ENCODE peak calls at places on chromosomes 11 and 22, in four cellular contexts. I, N, Q and G are unnamed samples.

GRCh38 chr11:117823294-117823940 is 1.1 kb downstream of the FXYD2 start:
- DNase-seq in Q (peak), N (no peak), I (no peak), G (no peak)

GRCh38 chr22:19040581-19041402 is 81.4 kb downstream of the DGCR2 start:
- DNase-seq in Q (no peak), I (no peak), N (no peak), G (no peak)

GRCh38 chr11:82229346-82229745 is 504.3 kb downstream of the FAM181B start:
- DNase-seq in I (peak), N (no peak), Q (peak), G (no peak)

GRCh38 chr22:38872831-38873248 is 824 bp upstream of the CBX6 start:
- DNase-seq in I (peak), N (peak), Q (no peak), G (peak)

GRCh38 chr11:120956710-120957500 is 67.0 kb upstream of the TBCEL start:
- DNase-seq in Q (peak), N (no peak), I (peak), G (no peak)

GRCh38 chr11:64536396-64536935 is 54.6 kb upstream of the SLC22A12 start:
- DNase-seq in I (no peak), Q (no peak), N (no peak), G (no peak)

GRCh38 chr22:23518381-23519187 is 61.5 kb downstream of the IGLL1 start:
- DNase-seq in Q (no peak), N (no peak), I (no peak), G (no peak)

GRCh38 chr22:44428941-44429615 is 69.0 kb downstream of the RTL6 start:
- DNase-seq in Q (no peak), I (no peak), N (no peak), G (no peak)

GRCh38 chr11:47950396-47950795 is 30.0 kb upstream of the PTPRJ start:
- DNase-seq in N (no peak), Q (peak), I (no peak), G (no peak)

GRCh38 chr11:119361056-119361787 is 14.7 kb upstream of the MFRP start:
- DNase-seq in I (peak), Q (no peak), N (no peak), G (no peak)

GRCh38 chr11:126257764-126258163 is 10.9 kb downstream of the SRPRA start:
- DNase-seq in Q (no peak), N (no peak), I (no peak), G (no peak)

GRCh38 chr11:17541330-17541885 is 2.8 kb downstream of the USH1C start:
- DNase-seq in I (no peak), N (no peak), Q (no peak), G (no peak)

GRCh38 chr11:10351768-10352641 is 47.1 kb downstream of the ADM start:
- DNase-seq in Q (no peak), N (no peak), I (peak), G (peak)

GRCh38 chr11:116853461-116854073 is 16.1 kb upstream of the APOA1 start:
- DNase-seq in I (no peak), N (no peak), Q (peak), G (peak)

GRCh38 chr11:94674005-94674491 is 94.1 kb upstream of the AMOTL1 start:
- DNase-seq in I (no peak), N (no peak), Q (no peak), G (no peak)

GRCh38 chr11:19176629-19177186 is 25.1 kb downstream of the CSRP3 start:
- DNase-seq in I (no peak), Q (no peak), N (no peak), G (no peak)

GRCh38 chr11:102289510-102290078 is 27.7 kb upstream of the BIRC3 start:
- DNase-seq in I (no peak), Q (no peak), N (no peak), G (no peak)